ENCODE peak calls at places on chromosome 3, in eight cellular contexts. M is stomach, Y is suprapubic skin, A is IMR-90, F is Peyer's patch, K is heart left ventricle, H is breast epithelium, Q is H1. D is an unnamed sample.

GRCh38 chr3:183502782-183503181 is 52.7 kb downstream of the KLHL6 start:
- DNase-seq in M (no peak), Y (peak; percentile 8), A (no peak), F (no peak), K (no peak), H (no peak), Q (no peak), D (no peak)

GRCh38 chr3:123138819-123139517 is 62.8 kb upstream of the SEC22A start:
- DNase-seq in M (no peak), Y (no peak), A (no peak), F (no peak), K (no peak), H (no peak), Q (no peak), D (no peak)

GRCh38 chr3:82208002-82208710 is 446.7 kb upstream of the GBE1 start:
- DNase-seq in M (no peak), Y (no peak), A (no peak), F (no peak), K (no peak), H (no peak), Q (no peak), D (no peak)

GRCh38 chr3:134775831-134776230 is 19.2 kb upstream of the EPHB1 start:
- DNase-seq in M (no peak), Y (no peak), A (no peak), F (no peak), K (no peak), H (no peak), Q (no peak), D (no peak)

GRCh38 chr3:116253511-116253910 is 191.8 kb downstream of the LSAMP start:
- DNase-seq in M (no peak), Y (no peak), A (no peak), F (no peak), K (no peak), H (no peak), Q (no peak), D (no peak)

GRCh38 chr3:160968731-160969130 is 136.4 kb downstream of the B3GALNT1 start:
- DNase-seq in M (no peak), Y (no peak), A (peak; percentile 0), F (no peak), K (no peak), H (no peak), Q (no peak), D (no peak)

GRCh38 chr3:183584246-183584913 is 28.9 kb upstream of the KLHL6 start:
- DNase-seq in M (no peak), Y (no peak), A (peak; percentile 53), F (no peak), K (peak; percentile 54), H (no peak), Q (no peak), D (no peak)

GRCh38 chr3:128051459-128051836 is 789 bp upstream of the SEC61A1 start:
- DNase-seq in M (no peak), Y (no peak), A (no peak), F (no peak), K (no peak), H (no peak), Q (no peak), D (no peak)

GRCh38 chr3:62601238-62601856 is 228.0 kb upstream of the FEZF2 start:
- DNase-seq in M (no peak), Y (no peak), A (peak; percentile 87), F (no peak), K (no peak), H (no peak), Q (no peak), D (no peak)

GRCh38 chr3:145882416-145882815 is 278.6 kb downstream of the PLOD2 start:
- DNase-seq in M (peak; percentile 47), Y (no peak), A (no peak), F (no peak), K (no peak), H (no peak), Q (no peak), D (no peak)

GRCh38 chr3:196181127-196181546 is 30.1 kb downstream of the ZDHHC19 start:
- DNase-seq in M (no peak), Y (no peak), A (no peak), F (no peak), K (no peak), H (no peak), Q (no peak), D (no peak)

GRCh38 chr3:196189608-196190347 is 21.4 kb downstream of the ZDHHC19 start:
- DNase-seq in M (no peak), Y (no peak), A (no peak), F (no peak), K (no peak), H (no peak), Q (no peak), D (no peak)

GRCh38 chr3:196192036-196193001 is 18.9 kb downstream of the ZDHHC19 start:
- DNase-seq in M (peak; percentile 72), Y (no peak), A (no peak), F (peak; percentile 65), K (no peak), H (no peak), Q (no peak), D (no peak)

GRCh38 chr3:196184881-196185280 is 26.3 kb downstream of the ZDHHC19 start:
- DNase-seq in M (no peak), Y (no peak), A (no peak), F (no peak), K (no peak), H (no peak), Q (no peak), D (no peak)

DNA sequence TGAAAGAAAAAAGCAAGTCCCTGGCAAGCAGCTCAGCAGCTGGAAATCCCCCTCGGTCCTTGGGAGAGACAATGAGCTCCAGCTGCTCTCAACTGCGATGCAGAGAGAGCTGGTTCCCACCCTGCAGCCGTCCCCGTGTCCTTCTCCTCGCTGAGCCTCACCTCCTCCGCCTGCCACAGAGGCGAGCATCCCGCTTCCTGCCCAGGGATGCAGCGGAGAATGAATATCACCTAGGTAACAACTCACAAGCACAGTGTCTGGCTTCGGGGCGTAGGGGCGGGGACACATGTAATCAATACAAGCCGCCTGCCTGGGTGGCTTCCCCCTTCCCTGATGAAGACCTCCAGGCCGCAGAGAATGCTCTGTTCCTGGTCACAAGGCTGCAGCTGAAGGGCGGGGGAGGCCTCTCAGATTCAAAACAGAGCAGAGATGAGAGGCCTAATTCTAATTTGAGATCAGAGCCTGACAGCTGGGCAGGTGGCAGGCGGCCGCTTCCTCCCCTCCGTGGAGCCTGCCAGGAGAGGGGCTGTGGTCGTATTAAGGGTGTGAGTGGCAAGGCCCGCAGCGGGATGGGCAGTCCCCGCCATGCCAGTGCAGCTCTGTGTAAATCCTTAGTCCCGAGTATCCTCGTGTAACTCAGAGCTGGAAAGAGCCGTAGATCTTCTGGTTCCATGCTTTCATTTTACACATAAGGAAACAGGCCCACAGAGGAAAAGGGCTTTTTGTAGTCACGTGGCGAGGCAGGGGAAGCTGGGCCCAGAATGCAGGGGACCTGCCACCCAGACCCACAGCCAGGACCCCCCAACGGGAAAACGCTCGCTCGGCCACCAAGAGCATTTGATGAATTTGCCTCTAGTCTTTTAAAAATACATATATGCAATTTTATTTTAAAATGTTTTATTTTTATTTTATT is 24.3 kb downstream of the ZDHHC19 start:
- DNase-seq in M (no peak), Y (no peak), A (peak; percentile 22), F (peak; percentile 62), K (no peak), H (no peak), Q (peak; percentile 56), D (no peak)
- TF ChIP-seq POLR2A in M (no peak), Y (no peak), A (no peak), F (no peak), K (no peak), H (no peak), Q (no peak), D (no peak)

GRCh38 chr3:4493008-4493930 is at the start of gene ITPR1:
- DNase-seq in M (peak; percentile 98), Y (peak; percentile 99), A (peak; percentile 98), F (peak; percentile 99), K (peak; percentile 98), H (peak; percentile 100), Q (peak; percentile 99), D (peak; percentile 99)
- H3K4me1 ChIP-seq in M (peaks cover 42% of the 10 kb centered on the region), Y (peaks cover 22% of the 10 kb centered on the region), A (no peaks in the 10 kb centered on the region), F (no peaks in the 10 kb centered on the region), K (peaks cover 10% of the 10 kb centered on the region), H (peaks cover 3% of the 10 kb centered on the region), Q (no peaks in the 10 kb centered on the region), D (peaks cover 12% of the 10 kb centered on the region)

GRCh38 chr3:16316396-16316795 is 51.4 kb downstream of the OXNAD1 start:
- DNase-seq in M (no peak), Y (no peak), A (no peak), F (no peak), K (no peak), H (no peak), Q (no peak), D (no peak)

GRCh38 chr3:16319307-16319706 is 54.3 kb downstream of the OXNAD1 start:
- DNase-seq in M (peak; percentile 33), Y (no peak), A (no peak), F (peak; percentile 72), K (no peak), H (no peak), Q (no peak), D (no peak)

GRCh38 chr3:16318216-16318615 is 53.2 kb downstream of the OXNAD1 start:
- DNase-seq in M (no peak), Y (no peak), A (peak; percentile 83), F (no peak), K (no peak), H (no peak), Q (no peak), D (no peak)

GRCh38 chr3:16316847-16317560 is 52.0 kb downstream of the OXNAD1 start:
- DNase-seq in M (no peak), Y (no peak), A (no peak), F (no peak), K (no peak), H (no peak), Q (no peak), D (no peak)

GRCh38 chr3:16317561-16317945 is 52.5 kb downstream of the OXNAD1 start:
- DNase-seq in M (no peak), Y (no peak), A (no peak), F (no peak), K (no peak), H (no peak), Q (no peak), D (no peak)
- TF ChIP-seq POLR2A in M (no peak), Y (no peak), A (no peak), F (no peak), K (no peak), H (no peak), Q (no peak), D (no peak)

GRCh38 chr3:30680789-30681188 is 74.4 kb downstream of the TGFBR2 start:
- DNase-seq in M (no peak), Y (no peak), A (no peak), F (no peak), K (peak; percentile 40), H (no peak), Q (no peak), D (no peak)
- H3K4me1 ChIP-seq in M (peaks cover 39% of the 10 kb centered on the region), Y (peaks cover 39% of the 10 kb centered on the region), A (peaks cover 19% of the 10 kb centered on the region), F (peaks cover 7% of the 10 kb centered on the region), K (peaks cover 57% of the 10 kb centered on the region), H (no peaks in the 10 kb centered on the region), Q (no peaks in the 10 kb centered on the region), D (peaks cover 57% of the 10 kb centered on the region)

DNA sequence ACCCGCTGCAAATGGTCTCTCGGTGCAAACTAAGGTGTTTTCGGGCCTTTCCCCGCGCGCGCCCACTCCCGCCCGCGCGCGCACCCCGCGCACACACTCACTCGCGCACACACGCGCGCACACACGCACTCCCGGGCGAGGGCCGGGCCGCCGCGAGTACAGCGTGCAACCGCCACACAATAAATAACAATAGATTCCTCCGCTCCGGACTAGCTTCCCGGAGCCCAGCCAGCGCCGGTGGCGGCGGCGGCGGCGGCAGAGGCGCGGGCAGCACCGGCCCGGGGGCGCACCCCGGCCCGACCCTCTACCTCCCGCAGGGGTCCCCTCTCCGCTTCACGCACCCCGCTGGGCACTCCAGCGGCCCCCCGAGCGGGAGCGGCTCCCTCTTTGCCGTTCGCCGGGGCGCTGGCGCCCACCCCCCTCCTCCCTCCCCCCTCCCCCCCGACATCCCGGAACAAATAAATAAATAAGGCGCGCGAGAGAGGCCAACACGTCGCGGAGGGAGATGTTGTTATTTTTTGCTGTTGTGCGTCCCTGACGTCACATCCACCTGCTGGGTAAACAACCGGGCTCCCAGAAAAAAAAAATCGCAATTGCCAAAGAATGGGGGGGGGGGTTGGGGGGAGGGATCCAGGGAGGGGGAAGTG is at the start of gene FOXP1:
- DNase-seq in M (peak; percentile 78), Y (peak; percentile 81), A (peak; percentile 64), F (peak; percentile 59), K (peak; percentile 77), H (peak; percentile 75), Q (no peak), D (peak; percentile 78)
- TF ChIP-seq POLR2A in M (no peak), Y (peak; percentile 54), A (no peak), F (peak; percentile 59), K (peak; percentile 65), H (peak; percentile 23), Q (peak; percentile 42), D (no peak)